ENCODE peak calls at places on chromosomes 13 and 19, in nine cellular contexts. V is activated CD8-positive, alpha-beta memory T cell treated with anti-CD3 and anti-CD28 coated beads, Interleukin-2, amount 50 U/mL, for 4 hours; A is MCF 10A; U is A549; G is cardiac fibroblast; F is choroid plexus epithelial cell; H is smooth muscle cell of the brain vasculature; Q is HT1080; C is AG10803. L is an unnamed sample.

GRCh38 chr13:51821666-51822065 is 17.7 kb upstream of the DHRS12 start:
- DNase-seq in Q (no peak), A (no peak), C (no peak), V (no peak), G (no peak), U (no peak), F (no peak), H (no peak), L (no peak)

GRCh38 chr19:16462757-16463250 is 9.0 kb downstream of the EPS15L1 start:
- DNase-seq in U (no peak), A (peak; percentile 82), V (no peak), C (no peak), F (no peak), H (no peak), Q (peak; percentile 75), G (peak; percentile 72), L (no peak)

GRCh38 chr13:112616586-112617381 is 28.8 kb upstream of the TUBGCP3 start:
- DNase-seq in Q (peak; percentile 37), C (peak; percentile 48), F (peak; percentile 61), G (peak; percentile 61), U (peak; percentile 51), A (peak; percentile 62), H (no peak), V (no peak), L (no peak)

GRCh38 chr13:93476175-93476574 is 249.6 kb downstream of the GPC6 start:
- DNase-seq in A (peak; percentile 67), F (peak; percentile 96), C (peak; percentile 80), V (no peak), H (peak; percentile 24), Q (peak; percentile 33), U (peak; percentile 17), G (peak; percentile 25), L (peak; percentile 2)

GRCh38 chr19:30361721-30362120 is 10.5 kb upstream of the ZNF536 start:
- DNase-seq in V (no peak), U (no peak), G (no peak), A (no peak), Q (no peak), H (no peak), F (no peak), C (no peak), L (no peak)

GRCh38 chr13:99909097-99909835 is 62.3 kb downstream of the ZIC5 start:
- DNase-seq in Q (no peak), A (no peak), H (no peak), U (no peak), G (no peak), V (no peak), F (no peak), C (no peak), L (no peak)

GRCh38 chr19:48064509-48064908 is 20.6 kb upstream of the CABP5 start:
- DNase-seq in F (peak; percentile 23), Q (peak; percentile 7), H (no peak), C (no peak), G (peak; percentile 7), A (no peak), V (no peak), U (no peak), L (no peak)

GRCh38 chr19:43439183-43440063 is 24.7 kb downstream of the TEX101 start:
- DNase-seq in A (peak; percentile 38), G (peak; percentile 88), Q (peak; percentile 65), V (peak; percentile 27), C (peak; percentile 91), U (peak; percentile 91), H (no peak), F (no peak), L (no peak)

GRCh38 chr13:105598551-105598950 is 936.9 kb downstream of the EFNB2 start:
- DNase-seq in F (peak; percentile 68), H (peak; percentile 17), U (no peak), Q (no peak), A (no peak), V (no peak), C (peak; percentile 3), G (peak; percentile 29), L (no peak)

GRCh38 chr19:6588508-6589345 is 2.2 kb downstream of the CD70 start:
- DNase-seq in C (no peak), G (no peak), Q (no peak), A (no peak), U (no peak), F (no peak), H (no peak), V (peak; percentile 34), L (no peak)

GRCh38 chr13:102197193-102197592 is 204.7 kb downstream of the FGF14 start:
- DNase-seq in G (peak; percentile 53), A (peak; percentile 57), F (peak; percentile 64), V (no peak), C (no peak), H (no peak), Q (peak; percentile 26), U (peak; percentile 9), L (no peak)

GRCh38 chr19:11227201-11227886 is 12.1 kb upstream of the ANGPTL8 start:
- DNase-seq in V (no peak), C (no peak), A (no peak), H (no peak), G (peak; percentile 15), U (peak; percentile 58), Q (no peak), F (peak; percentile 13), L (no peak)

GRCh38 chr13:80133631-80134083 is 207.3 kb downstream of the SPRY2 start:
- DNase-seq in H (no peak), F (peak; percentile 37), U (no peak), C (no peak), A (no peak), V (no peak), G (no peak), Q (no peak), L (no peak)

GRCh38 chr13:29859971-29860370 is 9.6 kb upstream of the UBL3 start:
- DNase-seq in A (peak; percentile 71), V (no peak), C (peak; percentile 83), F (no peak), U (no peak), G (peak; percentile 88), Q (peak; percentile 55), H (no peak), L (no peak)

GRCh38 chr19:49073514-49074378 is 1.2 kb upstream of the KCNA7 start:
- DNase-seq in V (no peak), Q (peak; percentile 26), A (peak; percentile 56), G (peak; percentile 28), C (no peak), F (no peak), U (peak; percentile 73), H (no peak), L (peak; percentile 10)

GRCh38 chr13:24097667-24098066 is 62.9 kb upstream of the SPATA13 start:
- DNase-seq in Q (no peak), V (no peak), U (no peak), A (no peak), C (no peak), G (no peak), F (no peak), H (no peak), L (no peak)

L was measured in T1000.